ENCODE peak calls at places on chromosomes 6 and 20, in seven cellular contexts. T is HCT116, S is H1, U is K562, B is GM12878, C is HepG2, L is SK-N-SH. I is an unnamed sample.
A peak's percentile ranks its signal among the peaks of the same experiment; 100 is the strongest.

GRCh38 chr20:36270744-36271638 is 34.7 kb downstream of the AAR2 start:
- DNase-seq in T (no peak), S (no peak), U (no peak), B (no peak), C (peak; percentile 83), L (no peak), I (no peak)

GRCh38 chr20:23103284-23104018 is 17.3 kb upstream of the CD93 start:
- DNase-seq in T (no peak), S (no peak), U (no peak), B (no peak), C (no peak), L (no peak), I (no peak)

GRCh38 chr6:44001318-44001868 is 125.9 kb downstream of the MRPL14 start:
- DNase-seq in T (peak; percentile 54), S (peak; percentile 39), U (peak; percentile 79), B (peak; percentile 72), C (peak; percentile 52), L (peak; percentile 67), I (peak; percentile 28)

GRCh38 chr6:170135461-170135820 is 155.4 kb downstream of the DLL1 start:
- DNase-seq in T (no peak), S (no peak), U (no peak), B (no peak), C (no peak), L (no peak), I (no peak)

GRCh38 chr6:148223424-148223842 is 119.2 kb upstream of the SASH1 start:
- DNase-seq in T (no peak), S (no peak), U (no peak), B (no peak), C (no peak), L (no peak), I (no peak)

GRCh38 chr6:12473494-12473893 is 183.3 kb downstream of the EDN1 start:
- DNase-seq in T (no peak), S (no peak), U (no peak), B (no peak), C (no peak), L (no peak), I (peak; percentile 33)

GRCh38 chr20:63594043-63594561 is 20.1 kb upstream of the HELZ2 start:
- DNase-seq in T (no peak), S (no peak), U (no peak), B (no peak), C (no peak), L (no peak), I (no peak)

GRCh38 chr6:54935739-54936138 is 89.2 kb downstream of the FAM83B start:
- DNase-seq in T (peak; percentile 94), S (no peak), U (no peak), B (no peak), C (no peak), L (no peak), I (no peak)

GRCh38 chr20:37243937-37244571 is 17.6 kb downstream of the GHRH start:
- DNase-seq in T (no peak), S (no peak), U (no peak), B (no peak), C (no peak), L (no peak), I (no peak)

GRCh38 chr6:3152689-3153088 is 4.7 kb downstream of the TUBB2A start:
- DNase-seq in T (no peak), S (no peak), U (no peak), B (no peak), C (no peak), L (no peak), I (no peak)

GRCh38 chr6:1686117-1687098 is 76.7 kb downstream of the FOXC1 start:
- DNase-seq in T (no peak), S (no peak), U (no peak), B (no peak), C (no peak), L (peak; percentile 58), I (no peak)

GRCh38 chr20:15288076-15288475 is 950.7 kb upstream of the FLRT3 start:
- DNase-seq in T (no peak), S (no peak), U (no peak), B (no peak), C (no peak), L (no peak), I (no peak)

GRCh38 chr6:54579011-54579410 is 267.6 kb upstream of the FAM83B start:
- DNase-seq in T (no peak), S (no peak), U (no peak), B (no peak), C (no peak), L (no peak), I (peak; percentile 18)

GRCh38 chr6:4728436-4728769 is 47.8 kb upstream of the CDYL start:
- DNase-seq in T (no peak), S (no peak), U (no peak), B (no peak), C (no peak), L (no peak), I (no peak)

GRCh38 chr20:59670786-59671492 is 66.6 kb downstream of the PHACTR3 start:
- DNase-seq in T (no peak), S (no peak), U (no peak), B (no peak), C (no peak), L (no peak), I (no peak)

GRCh38 chr20:48298851-48299484 is 513.7 kb upstream of the SULF2 start:
- DNase-seq in T (peak; percentile 32), S (no peak), U (no peak), B (no peak), C (peak; percentile 73), L (peak; percentile 71), I (no peak)

GRCh38 chr6:148538251-148539190 is 195.9 kb downstream of the SASH1 start:
- DNase-seq in T (no peak), S (no peak), U (no peak), B (no peak), C (no peak), L (no peak), I (no peak)

GRCh38 chr20:31595654-31596411 is 9.3 kb upstream of the ID1 start:
- DNase-seq in T (peak; percentile 57), S (peak; percentile 90), U (peak; percentile 41), B (no peak), C (peak; percentile 96), L (peak; percentile 90), I (no peak)

GRCh38 chr6:163398104-163398503 is 16.4 kb upstream of the QKI start:
- DNase-seq in T (no peak), S (no peak), U (no peak), B (no peak), C (no peak), L (no peak), I (no peak)
- TF ChIP-seq YY1 in T (no peak), S (no peak), U (no peak), B (no peak), C (no peak), L (no peak), I (no peak)

DNA sequence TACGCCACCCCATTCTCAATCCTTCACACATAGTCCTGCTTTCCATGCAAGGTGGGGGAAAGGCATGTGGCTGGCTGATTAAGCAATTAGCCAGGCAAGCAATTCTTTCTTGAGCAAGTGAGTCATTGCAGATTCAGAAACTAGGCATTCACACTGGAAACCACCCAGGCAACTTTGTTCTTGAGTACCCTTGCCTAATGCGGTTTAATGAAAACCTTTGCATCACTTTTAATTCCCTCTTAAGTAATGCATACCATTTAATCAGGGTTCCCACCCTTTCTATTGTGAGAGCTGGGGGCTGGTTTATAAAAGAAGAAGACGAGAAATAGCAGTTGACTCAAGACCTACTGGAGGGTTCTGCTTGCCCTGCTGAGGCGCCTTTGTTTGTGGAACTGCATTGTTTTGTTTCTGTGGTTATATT is 49.0 kb upstream of the TSHZ2 start:
- DNase-seq in T (no peak), S (peak; percentile 31), U (no peak), B (no peak), C (no peak), L (no peak), I (peak; percentile 54)
- H3K4me3 ChIP-seq in T (no peak overlapping the region), S (no peak overlapping the region), U (no peak overlapping the region), B (no peak overlapping the region), C (no peak overlapping the region), L (no peak overlapping the region), I (no peak overlapping the region)

DNA sequence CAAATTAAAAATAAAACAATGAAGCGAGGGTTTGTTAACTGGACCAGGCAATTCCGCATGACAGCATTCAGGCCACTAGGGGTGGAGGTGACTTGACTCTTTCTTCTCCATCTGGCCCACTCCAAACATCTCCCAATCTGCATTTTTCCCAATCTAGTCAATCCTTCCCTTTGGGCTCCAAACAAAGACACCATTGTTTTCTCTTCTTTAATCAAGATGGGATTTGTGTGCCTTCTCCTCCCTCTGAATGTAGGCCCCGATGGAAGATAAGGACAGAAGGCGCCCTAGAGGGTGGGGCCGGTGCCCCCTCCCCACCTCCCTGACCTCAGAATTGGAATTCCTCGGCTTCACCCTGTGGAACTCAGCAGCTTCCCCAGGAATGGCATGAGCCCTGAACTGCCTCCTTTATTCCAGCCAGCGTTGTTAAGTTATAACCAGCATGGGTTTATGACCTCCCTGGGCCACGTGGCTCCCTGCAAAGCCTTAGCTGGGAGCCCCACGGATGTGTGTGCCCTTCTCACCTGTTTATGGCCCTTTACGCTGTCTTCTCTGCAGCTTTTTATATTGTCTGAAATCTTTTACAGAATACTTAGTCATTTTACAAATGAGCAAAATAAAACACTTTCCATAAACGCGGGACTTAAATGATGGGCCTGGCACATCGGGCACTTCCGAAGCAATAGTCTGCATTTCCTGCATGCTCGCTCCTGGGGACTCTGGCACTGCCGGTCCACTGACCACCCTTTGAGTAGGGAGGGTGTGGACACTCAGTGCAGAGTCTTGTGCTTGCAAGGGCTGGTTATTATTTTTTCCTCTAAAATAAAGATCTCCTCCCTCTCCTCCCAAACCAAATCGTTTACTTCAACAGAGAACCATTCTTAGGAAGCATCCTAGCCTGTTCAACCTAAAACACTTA is 24.5 kb downstream of the OVOL2 start:
- DNase-seq in T (no peak), S (no peak), U (no peak), B (no peak), C (peak; percentile 89), L (no peak), I (peak; percentile 20)
- TF ChIP-seq YY1 in T (no peak), S (no peak), U (no peak), B (no peak), C (no peak), L (no peak), I (no peak)

GRCh38 chr6:122408240-122408639 is 8.8 kb downstream of the HSF2 start:
- DNase-seq in T (no peak), S (no peak), U (no peak), B (no peak), C (no peak), L (no peak), I (no peak)
- H3K4me3 ChIP-seq in T (no peak overlapping the region), S (no peak overlapping the region), U (no peak overlapping the region), B (no peak overlapping the region), C (no peak overlapping the region), L (no peak overlapping the region), I (no peak overlapping the region)

DNA sequence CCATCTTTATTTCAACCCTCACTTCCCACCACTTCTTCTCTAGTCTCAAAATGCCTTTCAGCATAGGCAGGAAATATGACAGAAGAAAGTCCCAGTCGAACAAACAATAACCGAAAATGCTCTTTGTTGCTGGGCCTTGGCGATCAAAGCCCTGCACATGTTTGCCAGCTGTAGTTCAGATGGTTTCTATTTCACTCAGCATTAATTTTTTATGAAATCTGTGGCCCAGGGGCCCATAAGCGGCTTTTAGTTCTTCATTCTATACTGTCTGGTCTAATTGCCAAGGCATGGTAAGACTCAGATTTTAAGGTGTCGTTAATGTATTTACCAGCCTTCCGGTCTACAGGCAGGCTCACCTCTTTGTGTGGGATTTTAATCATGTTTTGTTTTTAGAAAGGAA is 10.9 kb upstream of the F13A1 start:
- DNase-seq in T (no peak), S (no peak), U (no peak), B (peak; percentile 95), C (no peak), L (no peak), I (no peak)
- TF ChIP-seq YY1 in T (no peak), S (no peak), U (no peak), B (peak; percentile 77), C (no peak), L (no peak), I (no peak)